ENCODE peak calls at places on chromosomes 7 and 10, in five cellular contexts. M is esophagus muscularis mucosa, E is stomach, O is sigmoid colon, F is tibial nerve. Z is an unnamed sample.

GRCh38 chr10:121092341-121093099 is 241.4 kb downstream of the WDR11 start:
- DNase-seq in M (no peak), E (no peak), F (peak; percentile 36), O (no peak), Z (no peak)

GRCh38 chr10:84308481-84309304 is 19.7 kb upstream of the CCSER2 start:
- DNase-seq in O (no peak), M (no peak), E (peak; percentile 49), F (peak; percentile 15), Z (no peak)

GRCh38 chr10:4812952-4813351 is 13.1 kb upstream of the AKR1E2 start:
- DNase-seq in F (no peak), M (no peak), E (no peak), O (no peak), Z (no peak)

GRCh38 chr7:122306320-122307227 is 2.0 kb upstream of the FEZF1 start:
- DNase-seq in E (no peak), O (no peak), M (no peak), F (no peak), Z (no peak)

GRCh38 chr7:26538683-26539082 is 247.0 kb downstream of the SNX10 start:
- DNase-seq in M (no peak), F (no peak), O (no peak), E (no peak), Z (no peak)

GRCh38 chr10:124875596-124875995 is 66.3 kb upstream of the ZRANB1 start:
- DNase-seq in E (no peak), M (no peak), F (no peak), O (no peak), Z (no peak)

GRCh38 chr10:72316748-72317435 is 37.8 kb downstream of the DNAJB12 start:
- DNase-seq in O (peak; percentile 85), E (peak; percentile 78), M (no peak), F (no peak), Z (no peak)

GRCh38 chr10:13732485-13732884 is 145.7 kb downstream of the PRPF18 start:
- DNase-seq in O (no peak), F (no peak), M (no peak), E (no peak), Z (no peak)

GRCh38 chr10:113947138-113948011 is 92.9 kb downstream of the NHLRC2 start:
- DNase-seq in E (peak; percentile 43), M (no peak), F (no peak), O (no peak), Z (no peak)

DNA sequence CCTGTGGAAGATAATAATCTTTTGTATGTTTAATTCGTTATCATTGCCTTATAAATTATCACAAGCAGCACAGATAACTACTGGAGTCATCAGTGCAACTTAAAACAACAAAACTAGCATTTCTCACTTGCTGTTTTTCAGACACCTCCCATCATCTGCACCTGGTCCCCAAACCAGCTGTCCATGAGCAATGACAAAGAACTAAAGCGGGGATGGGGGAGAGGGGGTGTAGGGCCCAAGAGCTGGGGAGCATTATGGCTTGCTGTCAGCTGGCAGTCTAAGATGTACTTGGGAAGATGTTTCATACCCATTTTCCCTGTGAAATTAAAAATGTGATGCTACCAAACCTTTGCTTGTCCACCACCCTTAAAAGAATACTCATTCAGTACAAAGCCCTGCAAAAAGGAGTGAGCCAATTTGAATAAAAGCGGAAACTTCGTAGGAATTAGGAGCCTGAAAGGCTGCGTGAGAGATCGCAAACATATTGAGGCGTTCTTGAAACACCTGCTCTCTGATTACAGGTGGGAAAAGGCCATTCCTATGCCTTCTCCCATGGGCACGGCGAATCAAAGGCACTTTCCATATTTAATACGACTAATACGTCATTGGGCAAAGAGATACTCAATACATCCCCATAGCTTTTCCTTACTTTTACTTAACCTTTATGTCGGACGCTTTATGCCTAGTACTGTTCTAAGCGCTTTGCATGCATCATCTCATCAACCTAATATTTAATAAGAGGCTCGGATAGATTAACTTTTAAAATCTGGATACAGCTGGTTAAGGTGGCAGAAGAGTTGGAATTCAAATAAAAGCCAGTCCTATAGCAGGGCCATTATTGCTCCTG is 31.0 kb upstream of the KMT2E start:
- DNase-seq in E (no peak), F (peak; percentile 4), O (no peak), M (no peak), Z (no peak)
- H3K4me1 ChIP-seq in E (peaks cover 71% of the 10 kb centered on the region), F (peaks cover 51% of the 10 kb centered on the region), O (peaks cover 78% of the 10 kb centered on the region), M (peaks cover 72% of the 10 kb centered on the region), Z (peaks cover 8% of the 10 kb centered on the region)

GRCh38 chr10:10699427-10699826 is 318.2 kb upstream of the CELF2 start:
- DNase-seq in F (no peak), O (no peak), E (no peak), M (no peak), Z (no peak)
- TF ChIP-seq EP300 in F (no peak), O (no peak), E (no peak), M (no peak), Z (no peak)

GRCh38 chr10:58856508-58857240 is 319.8 kb upstream of the PHYHIPL start:
- DNase-seq in M (peak; percentile 90), E (no peak), O (no peak), F (peak; percentile 19), Z (no peak)
- TF ChIP-seq POLR2A in M (no peak), E (no peak), O (no peak), F (no peak), Z (no peak)

GRCh38 chr10:70476249-70477035 is 2.1 kb upstream of the PALD1 start:
- DNase-seq in M (no peak), E (no peak), O (no peak), F (no peak), Z (no peak)
- H3K4me1 ChIP-seq in M (peaks cover 36% of the 10 kb centered on the region), E (peaks cover 24% of the 10 kb centered on the region), O (peaks cover 40% of the 10 kb centered on the region), F (peaks cover 34% of the 10 kb centered on the region), Z (peaks cover 9% of the 10 kb centered on the region)

DNA sequence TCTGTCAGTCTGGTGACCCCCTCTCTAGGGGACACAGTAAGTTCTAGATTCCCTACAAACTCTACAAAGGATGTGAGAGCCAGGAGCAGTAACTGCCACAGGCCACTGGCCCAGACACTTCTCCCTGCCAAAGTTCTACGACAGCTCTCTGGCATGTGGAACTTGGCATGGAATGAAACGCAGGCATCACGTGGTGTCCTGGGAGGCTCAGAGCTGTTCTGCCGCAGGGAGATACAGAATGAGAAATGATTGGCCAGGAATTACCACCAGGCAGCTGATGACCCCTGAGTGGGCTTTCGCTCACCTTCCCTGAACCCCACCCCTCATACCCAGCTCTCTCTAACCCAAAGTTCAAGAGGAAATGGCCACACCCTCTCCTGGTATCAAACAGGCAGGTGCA is 29.8 kb upstream of the MSRB2 start:
- DNase-seq in E (peak; percentile 85), F (peak; percentile 60), M (peak; percentile 94), O (peak; percentile 90), Z (peak; percentile 48)
- TF ChIP-seq EP300 in E (no peak), F (peak; percentile 46), M (no peak), O (no peak), Z (no peak)

GRCh38 chr10:45420453-45421192 is 46.6 kb downstream of the ALOX5 start:
- DNase-seq in O (peak; percentile 89), F (peak; percentile 38), M (no peak), E (peak; percentile 94), Z (peak; percentile 89)
- TF ChIP-seq POLR2A in O (no peak), F (no peak), M (no peak), E (no peak), Z (no peak)

GRCh38 chr7:28105234-28105633 is 75.4 kb downstream of the JAZF1 start:
- DNase-seq in M (peak; percentile 45), O (no peak), F (no peak), E (no peak), Z (no peak)
- H3K4me1 ChIP-seq in M (peaks cover 39% of the 10 kb centered on the region), O (peaks cover 61% of the 10 kb centered on the region), F (peaks cover 13% of the 10 kb centered on the region), E (no peaks in the 10 kb centered on the region), Z (peaks cover 9% of the 10 kb centered on the region)

GRCh38 chr7:149771696-149772235 is 1.6 kb downstream of the ZNF467 start:
- DNase-seq in E (peak; percentile 95), O (peak; percentile 96), M (peak; percentile 97), F (peak; percentile 77), Z (peak; percentile 92)
- TF ChIP-seq EP300 in E (no peak), O (no peak), M (no peak), F (peak; percentile 20), Z (no peak)

DNA sequence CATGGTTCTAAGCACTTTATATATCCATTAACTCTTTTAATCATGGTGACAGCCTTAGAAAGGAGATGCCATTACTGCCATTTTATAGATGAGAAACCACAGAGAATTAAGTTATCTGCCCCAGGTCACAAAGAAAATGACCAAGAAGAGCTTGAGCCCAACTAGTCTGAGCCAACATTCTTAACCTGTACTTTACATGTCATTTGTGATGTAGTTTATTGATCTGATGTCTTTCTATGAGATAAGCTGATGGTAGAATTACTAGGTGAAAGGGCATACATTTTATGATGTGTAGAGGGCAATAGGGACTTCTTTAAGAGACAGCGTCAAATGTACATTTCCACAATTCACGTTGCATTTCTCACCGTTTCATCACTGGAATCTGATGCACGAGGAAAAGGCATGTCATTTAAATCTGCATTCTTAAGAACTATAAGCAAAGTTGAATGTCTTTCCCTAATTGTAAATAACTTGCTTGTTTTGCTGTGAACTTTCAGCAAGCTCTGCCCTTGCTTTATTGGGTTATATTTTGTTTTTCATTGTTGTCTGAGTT is 11.3 kb downstream of the ACSL5 start:
- DNase-seq in O (no peak), F (no peak), M (no peak), E (no peak), Z (no peak)
- TF ChIP-seq POLR2A in O (no peak), F (no peak), M (no peak), E (no peak), Z (no peak)

GRCh38 chr7:126227643-126228042 is 1025.1 kb downstream of the GRM8 start:
- DNase-seq in M (no peak), E (no peak), F (no peak), O (no peak), Z (no peak)
- H3K4me1 ChIP-seq in M (no peaks in the 10 kb centered on the region), E (no peaks in the 10 kb centered on the region), F (no peaks in the 10 kb centered on the region), O (no peaks in the 10 kb centered on the region), Z (no peaks in the 10 kb centered on the region)

Z was measured in ovary.